ENCODE peak calls at places on chromosomes 6 and 20, in ten cellular contexts. One of them, this sample, is unnamed.

GRCh38 chr6:142378138-142378875 is 76.5 kb downstream of the ADGRG6 start:
- DNase-seq in prostate gland: no peak
- DNase-seq in SK-N-SH: no peak
- DNase-seq in left ventricle myocardium inferior: no peak
- DNase-seq in GM23248: peak; percentile 72
- DNase-seq in cardiac muscle cell: peak; percentile 83
- DNase-seq in mesendoderm: peak; percentile 78
- DNase-seq in endothelial cell of umbilical vein: peak; percentile 96
- DNase-seq in endodermal cell: no peak
- DNase-seq in CD4-positive, alpha-beta memory T cell: no peak
- DNase-seq in this sample: no peak

GRCh38 chr6:33670971-33671370 is 40.5 kb downstream of the UQCC2 start:
- DNase-seq in prostate gland: no peak
- DNase-seq in SK-N-SH: no peak
- DNase-seq in left ventricle myocardium inferior: no peak
- DNase-seq in GM23248: no peak
- DNase-seq in cardiac muscle cell: no peak
- DNase-seq in mesendoderm: no peak
- DNase-seq in endothelial cell of umbilical vein: no peak
- DNase-seq in endodermal cell: peak; percentile 84
- DNase-seq in CD4-positive, alpha-beta memory T cell: no peak
- DNase-seq in this sample: no peak

GRCh38 chr6:150641398-150642139 is 41.9 kb downstream of the PLEKHG1 start:
- DNase-seq in prostate gland: no peak
- DNase-seq in SK-N-SH: no peak
- DNase-seq in left ventricle myocardium inferior: no peak
- DNase-seq in GM23248: peak; percentile 8
- DNase-seq in cardiac muscle cell: no peak
- DNase-seq in mesendoderm: no peak
- DNase-seq in endothelial cell of umbilical vein: peak; percentile 51
- DNase-seq in endodermal cell: no peak
- DNase-seq in CD4-positive, alpha-beta memory T cell: no peak
- DNase-seq in this sample: no peak

GRCh38 chr6:111727798-111728197 is 122.1 kb upstream of the TRAF3IP2 start:
- DNase-seq in prostate gland: no peak
- DNase-seq in SK-N-SH: peak; percentile 15
- DNase-seq in left ventricle myocardium inferior: no peak
- DNase-seq in GM23248: peak; percentile 61
- DNase-seq in cardiac muscle cell: no peak
- DNase-seq in mesendoderm: peak; percentile 49
- DNase-seq in endothelial cell of umbilical vein: no peak
- DNase-seq in endodermal cell: no peak
- DNase-seq in CD4-positive, alpha-beta memory T cell: no peak
- DNase-seq in this sample: no peak

GRCh38 chr6:169411722-169412121 is 158.1 kb upstream of the THBS2 start:
- DNase-seq in prostate gland: no peak
- DNase-seq in SK-N-SH: no peak
- DNase-seq in left ventricle myocardium inferior: no peak
- DNase-seq in GM23248: no peak
- DNase-seq in cardiac muscle cell: no peak
- DNase-seq in mesendoderm: no peak
- DNase-seq in endothelial cell of umbilical vein: no peak
- DNase-seq in endodermal cell: no peak
- DNase-seq in CD4-positive, alpha-beta memory T cell: no peak
- DNase-seq in this sample: no peak

GRCh38 chr6:41443616-41444525 is 102.3 kb upstream of the FOXP4 start:
- DNase-seq in prostate gland: no peak
- DNase-seq in SK-N-SH: no peak
- DNase-seq in left ventricle myocardium inferior: peak; percentile 52
- DNase-seq in GM23248: peak; percentile 20
- DNase-seq in cardiac muscle cell: no peak
- DNase-seq in mesendoderm: peak; percentile 44
- DNase-seq in endothelial cell of umbilical vein: no peak
- DNase-seq in endodermal cell: no peak
- DNase-seq in CD4-positive, alpha-beta memory T cell: no peak
- DNase-seq in this sample: peak; percentile 52

GRCh38 chr6:20931093-20931492 is 396.8 kb downstream of the CDKAL1 start:
- DNase-seq in prostate gland: no peak
- DNase-seq in SK-N-SH: no peak
- DNase-seq in left ventricle myocardium inferior: no peak
- DNase-seq in GM23248: peak; percentile 12
- DNase-seq in cardiac muscle cell: no peak
- DNase-seq in mesendoderm: no peak
- DNase-seq in endothelial cell of umbilical vein: no peak
- DNase-seq in endodermal cell: no peak
- DNase-seq in CD4-positive, alpha-beta memory T cell: no peak
- DNase-seq in this sample: no peak

GRCh38 chr6:135358251-135358821 is 139.2 kb downstream of the AHI1 start:
- DNase-seq in prostate gland: no peak
- DNase-seq in SK-N-SH: no peak
- DNase-seq in left ventricle myocardium inferior: no peak
- DNase-seq in GM23248: peak; percentile 96
- DNase-seq in cardiac muscle cell: no peak
- DNase-seq in mesendoderm: no peak
- DNase-seq in endothelial cell of umbilical vein: peak; percentile 46
- DNase-seq in endodermal cell: no peak
- DNase-seq in CD4-positive, alpha-beta memory T cell: no peak
- DNase-seq in this sample: no peak

GRCh38 chr6:32940656-32941411 is at the start of gene HLA-DMB:
- DNase-seq in prostate gland: peak; percentile 73
- DNase-seq in SK-N-SH: peak; percentile 53
- DNase-seq in left ventricle myocardium inferior: no peak
- DNase-seq in GM23248: peak; percentile 80
- DNase-seq in cardiac muscle cell: peak; percentile 89
- DNase-seq in mesendoderm: peak; percentile 72
- DNase-seq in endothelial cell of umbilical vein: peak; percentile 88
- DNase-seq in endodermal cell: peak; percentile 81
- DNase-seq in CD4-positive, alpha-beta memory T cell: peak; percentile 69
- DNase-seq in this sample: peak; percentile 83

GRCh38 chr20:16049478-16050093 is 523.7 kb downstream of the KIF16B start:
- DNase-seq in prostate gland: no peak
- DNase-seq in SK-N-SH: no peak
- DNase-seq in left ventricle myocardium inferior: no peak
- DNase-seq in GM23248: no peak
- DNase-seq in cardiac muscle cell: no peak
- DNase-seq in mesendoderm: peak; percentile 51
- DNase-seq in endothelial cell of umbilical vein: no peak
- DNase-seq in endodermal cell: no peak
- DNase-seq in CD4-positive, alpha-beta memory T cell: no peak
- DNase-seq in this sample: no peak

GRCh38 chr6:131084982-131085381 is 21.9 kb upstream of the EPB41L2 start:
- DNase-seq in prostate gland: no peak
- DNase-seq in SK-N-SH: no peak
- DNase-seq in left ventricle myocardium inferior: no peak
- DNase-seq in GM23248: no peak
- DNase-seq in cardiac muscle cell: no peak
- DNase-seq in mesendoderm: peak; percentile 27
- DNase-seq in endothelial cell of umbilical vein: no peak
- DNase-seq in endodermal cell: peak; percentile 66
- DNase-seq in CD4-positive, alpha-beta memory T cell: no peak
- DNase-seq in this sample: no peak

GRCh38 chr6:113674075-113674474 is 183.1 kb upstream of the MARCKS start:
- DNase-seq in prostate gland: no peak
- DNase-seq in SK-N-SH: no peak
- DNase-seq in left ventricle myocardium inferior: no peak
- DNase-seq in GM23248: no peak
- DNase-seq in cardiac muscle cell: no peak
- DNase-seq in mesendoderm: no peak
- DNase-seq in endothelial cell of umbilical vein: no peak
- DNase-seq in endodermal cell: no peak
- DNase-seq in CD4-positive, alpha-beta memory T cell: no peak
- DNase-seq in this sample: no peak

GRCh38 chr20:61818746-61819483 is 246.8 kb downstream of the TAF4 start:
- DNase-seq in prostate gland: no peak
- DNase-seq in SK-N-SH: no peak
- DNase-seq in left ventricle myocardium inferior: no peak
- DNase-seq in GM23248: no peak
- DNase-seq in cardiac muscle cell: no peak
- DNase-seq in mesendoderm: no peak
- DNase-seq in endothelial cell of umbilical vein: no peak
- DNase-seq in endodermal cell: no peak
- DNase-seq in CD4-positive, alpha-beta memory T cell: no peak
- DNase-seq in this sample: no peak

GRCh38 chr20:58150772-58151171 is 77.7 kb downstream of the ANKRD60 start:
- DNase-seq in prostate gland: peak; percentile 65
- DNase-seq in SK-N-SH: no peak
- DNase-seq in left ventricle myocardium inferior: no peak
- DNase-seq in GM23248: no peak
- DNase-seq in cardiac muscle cell: peak; percentile 8
- DNase-seq in mesendoderm: peak; percentile 75
- DNase-seq in endothelial cell of umbilical vein: no peak
- DNase-seq in endodermal cell: peak; percentile 87
- DNase-seq in CD4-positive, alpha-beta memory T cell: no peak
- DNase-seq in this sample: no peak

GRCh38 chr6:13238017-13238416 is 90.3 kb downstream of the TBC1D7 start:
- DNase-seq in prostate gland: no peak
- DNase-seq in SK-N-SH: no peak
- DNase-seq in left ventricle myocardium inferior: no peak
- DNase-seq in GM23248: no peak
- DNase-seq in cardiac muscle cell: no peak
- DNase-seq in mesendoderm: peak; percentile 59
- DNase-seq in endothelial cell of umbilical vein: no peak
- DNase-seq in endodermal cell: peak; percentile 47
- DNase-seq in CD4-positive, alpha-beta memory T cell: no peak
- DNase-seq in this sample: no peak

GRCh38 chr6:37131104-37131959 is 38.6 kb upstream of the PIM1 start:
- DNase-seq in prostate gland: peak; percentile 38
- DNase-seq in SK-N-SH: peak; percentile 85
- DNase-seq in left ventricle myocardium inferior: peak; percentile 83
- DNase-seq in GM23248: peak; percentile 17
- DNase-seq in cardiac muscle cell: peak; percentile 37
- DNase-seq in mesendoderm: peak; percentile 71
- DNase-seq in endothelial cell of umbilical vein: peak; percentile 52
- DNase-seq in endodermal cell: no peak
- DNase-seq in CD4-positive, alpha-beta memory T cell: no peak
- DNase-seq in this sample: peak; percentile 84
- H3K4me1 ChIP-seq in prostate gland: no peaks in the 10 kb centered on the region
- H3K4me1 ChIP-seq in SK-N-SH: peaks cover 30% of the 10 kb centered on the region
- H3K4me1 ChIP-seq in left ventricle myocardium inferior: peaks cover 71% of the 10 kb centered on the region
- H3K4me1 ChIP-seq in GM23248: peaks cover 39% of the 10 kb centered on the region
- H3K4me1 ChIP-seq in cardiac muscle cell: peaks cover 44% of the 10 kb centered on the region
- H3K4me1 ChIP-seq in mesendoderm: peaks cover 26% of the 10 kb centered on the region
- H3K4me1 ChIP-seq in endothelial cell of umbilical vein: peaks cover 44% of the 10 kb centered on the region
- H3K4me1 ChIP-seq in endodermal cell: peaks cover 26% of the 10 kb centered on the region
- H3K4me1 ChIP-seq in CD4-positive, alpha-beta memory T cell: peaks cover 35% of the 10 kb centered on the region
- H3K4me1 ChIP-seq in this sample: peaks cover 44% of the 10 kb centered on the region

DNA sequence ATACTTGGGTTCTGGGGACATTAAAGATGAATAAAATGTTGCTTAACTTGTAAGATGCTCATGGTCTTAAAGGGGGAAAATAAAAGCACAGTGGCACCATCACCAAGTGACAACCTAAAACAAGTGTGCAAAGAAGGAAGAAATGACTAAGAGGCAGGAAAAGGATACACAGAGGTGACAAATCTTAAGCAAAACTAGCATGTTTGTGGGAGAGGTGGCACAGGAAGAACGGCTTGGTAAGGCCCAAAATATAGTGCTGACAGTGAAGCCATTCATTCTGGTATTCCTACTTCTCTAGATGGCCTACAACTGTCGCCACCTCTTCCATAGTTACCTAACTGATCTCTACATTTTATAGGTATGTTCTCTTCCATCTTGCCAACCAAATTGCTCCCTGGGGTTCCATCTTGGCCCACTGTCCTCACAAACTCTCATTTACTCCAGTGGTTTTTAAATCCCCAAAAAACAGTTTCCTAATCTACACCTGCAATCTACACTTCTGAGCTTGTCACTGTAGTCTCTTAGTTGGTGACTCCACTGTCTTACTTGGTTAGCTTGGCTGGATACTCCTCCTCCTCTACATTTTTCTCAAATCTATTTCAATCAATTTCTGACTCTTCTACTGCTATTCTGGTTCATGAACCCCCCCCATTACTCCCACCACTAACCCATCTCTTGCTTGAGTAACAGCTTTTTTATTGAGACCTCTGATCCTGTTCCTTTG is 33.5 kb downstream of the FAM8A1 start:
- DNase-seq in prostate gland: no peak
- DNase-seq in SK-N-SH: no peak
- DNase-seq in left ventricle myocardium inferior: no peak
- DNase-seq in GM23248: no peak
- DNase-seq in cardiac muscle cell: no peak
- DNase-seq in mesendoderm: no peak
- DNase-seq in endothelial cell of umbilical vein: no peak
- DNase-seq in endodermal cell: no peak
- DNase-seq in CD4-positive, alpha-beta memory T cell: no peak
- DNase-seq in this sample: no peak
- H3K27ac ChIP-seq in prostate gland: no peak overlapping the region
- H3K27ac ChIP-seq in SK-N-SH: no peak overlapping the region
- H3K27ac ChIP-seq in left ventricle myocardium inferior: no peak overlapping the region
- H3K27ac ChIP-seq in GM23248: no peak overlapping the region
- H3K27ac ChIP-seq in cardiac muscle cell: no peak overlapping the region
- H3K27ac ChIP-seq in mesendoderm: no peak overlapping the region
- H3K27ac ChIP-seq in endothelial cell of umbilical vein: no peak overlapping the region
- H3K27ac ChIP-seq in endodermal cell: no peak overlapping the region
- H3K27ac ChIP-seq in CD4-positive, alpha-beta memory T cell: no peak overlapping the region
- H3K27ac ChIP-seq in this sample: no peak overlapping the region

DNA sequence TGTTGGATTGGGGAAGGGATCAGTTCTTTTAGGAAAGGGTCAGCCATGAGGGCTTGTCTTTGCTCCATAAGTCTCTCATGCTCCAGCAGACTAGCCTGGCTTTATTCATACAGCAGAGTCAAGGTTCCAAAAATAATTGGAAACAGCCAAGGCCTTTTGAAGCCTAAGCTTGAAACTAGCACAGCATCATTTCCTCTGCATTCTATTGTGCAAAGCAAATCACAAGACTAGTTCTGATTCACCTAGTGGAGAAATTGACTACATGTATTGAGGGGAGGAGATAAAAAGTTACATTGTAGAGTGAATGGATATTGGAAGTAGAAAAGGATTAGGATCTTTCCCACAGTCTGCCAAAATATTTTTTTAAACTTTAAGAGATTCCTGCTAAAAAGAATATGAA is 159.3 kb upstream of the PLCB4 start:
- DNase-seq in prostate gland: no peak
- DNase-seq in SK-N-SH: no peak
- DNase-seq in left ventricle myocardium inferior: no peak
- DNase-seq in GM23248: peak; percentile 44
- DNase-seq in cardiac muscle cell: no peak
- DNase-seq in mesendoderm: no peak
- DNase-seq in endothelial cell of umbilical vein: no peak
- DNase-seq in endodermal cell: no peak
- DNase-seq in CD4-positive, alpha-beta memory T cell: no peak
- DNase-seq in this sample: no peak
- H3K4me1 ChIP-seq in prostate gland: no peaks in the 10 kb centered on the region
- H3K4me1 ChIP-seq in SK-N-SH: no peaks in the 10 kb centered on the region
- H3K4me1 ChIP-seq in left ventricle myocardium inferior: no peaks in the 10 kb centered on the region
- H3K4me1 ChIP-seq in GM23248: no peaks in the 10 kb centered on the region
- H3K4me1 ChIP-seq in cardiac muscle cell: no peaks in the 10 kb centered on the region
- H3K4me1 ChIP-seq in mesendoderm: no peaks in the 10 kb centered on the region
- H3K4me1 ChIP-seq in endothelial cell of umbilical vein: no peaks in the 10 kb centered on the region
- H3K4me1 ChIP-seq in endodermal cell: no peaks in the 10 kb centered on the region
- H3K4me1 ChIP-seq in CD4-positive, alpha-beta memory T cell: no peaks in the 10 kb centered on the region
- H3K4me1 ChIP-seq in this sample: no peaks in the 10 kb centered on the region

GRCh38 chr6:157302761-157303160 is 20.6 kb downstream of the TMEM242 start:
- DNase-seq in prostate gland: no peak
- DNase-seq in SK-N-SH: no peak
- DNase-seq in left ventricle myocardium inferior: no peak
- DNase-seq in GM23248: no peak
- DNase-seq in cardiac muscle cell: no peak
- DNase-seq in mesendoderm: no peak
- DNase-seq in endothelial cell of umbilical vein: no peak
- DNase-seq in endodermal cell: no peak
- DNase-seq in CD4-positive, alpha-beta memory T cell: no peak
- DNase-seq in this sample: no peak
- H3K27ac ChIP-seq in prostate gland: no peak overlapping the region
- H3K27ac ChIP-seq in SK-N-SH: no peak overlapping the region
- H3K27ac ChIP-seq in left ventricle myocardium inferior: no peak overlapping the region
- H3K27ac ChIP-seq in GM23248: no peak overlapping the region
- H3K27ac ChIP-seq in cardiac muscle cell: no peak overlapping the region
- H3K27ac ChIP-seq in mesendoderm: no peak overlapping the region
- H3K27ac ChIP-seq in endothelial cell of umbilical vein: no peak overlapping the region
- H3K27ac ChIP-seq in endodermal cell: no peak overlapping the region
- H3K27ac ChIP-seq in CD4-positive, alpha-beta memory T cell: no peak overlapping the region
- H3K27ac ChIP-seq in this sample: no peak overlapping the region